ENCODE peak calls at places on chromosomes 7 and 10, in ten cellular contexts. U is brain microvascular endothelial cell, R is neural crest cell, Y is MCF 10A, I is psoas muscle, E is uterus, X is astrocyte, N is natural killer cell, Z is CD14-positive monocyte, T is fibroblast of the aortic adventitia. V is an unnamed sample.
A peak's percentile ranks its signal among the peaks of the same experiment; 100 is the strongest.

GRCh38 chr7:157996359-157997079 is 591.1 kb downstream of the PTPRN2 start:
- DNase-seq in U (no peak), R (peak; percentile 26), Y (no peak), I (no peak), E (no peak), X (no peak), N (no peak), Z (peak; percentile 27), T (no peak), V (peak; percentile 72)

GRCh38 chr7:31058122-31058521 is 6.0 kb downstream of the ADCYAP1R1 start:
- DNase-seq in U (peak; percentile 12), R (no peak), Y (peak; percentile 34), I (no peak), E (no peak), X (peak; percentile 12), N (no peak), Z (no peak), T (no peak), V (no peak)

GRCh38 chr7:128830231-128831177 is at the start of gene FLNC:
- DNase-seq in U (peak; percentile 43), R (peak; percentile 34), Y (peak; percentile 21), I (peak; percentile 91), E (peak; percentile 75), X (peak; percentile 50), N (no peak), Z (peak; percentile 70), T (peak; percentile 62), V (peak; percentile 68)

GRCh38 chr7:50068026-50068425 is 25.0 kb downstream of the ZPBP start:
- DNase-seq in U (no peak), R (no peak), Y (peak; percentile 35), I (no peak), E (no peak), X (peak; percentile 4), N (no peak), Z (no peak), T (peak; percentile 7), V (no peak)

GRCh38 chr10:6603142-6604125 is 23.4 kb upstream of the PRKCQ start:
- DNase-seq in U (no peak), R (no peak), Y (no peak), I (no peak), E (no peak), X (no peak), N (no peak), Z (no peak), T (no peak), V (no peak)

GRCh38 chr10:131127610-131128009 is 183.9 kb downstream of the TCERG1L start:
- DNase-seq in U (no peak), R (no peak), Y (no peak), I (no peak), E (no peak), X (no peak), N (no peak), Z (peak; percentile 29), T (no peak), V (no peak)

GRCh38 chr7:55568613-55569268 is 3.6 kb downstream of the VOPP1 start:
- DNase-seq in U (no peak), R (no peak), Y (no peak), I (no peak), E (no peak), X (no peak), N (no peak), Z (no peak), T (peak; percentile 42), V (no peak)

GRCh38 chr7:100000239-100000638 is 15.2 kb upstream of the ZKSCAN1 start:
- DNase-seq in U (no peak), R (no peak), Y (no peak), I (no peak), E (no peak), X (no peak), N (no peak), Z (no peak), T (no peak), V (no peak)

GRCh38 chr10:31927597-31928530 is 767 bp downstream of the ARHGAP12 start:
- DNase-seq in U (no peak), R (peak; percentile 33), Y (peak; percentile 56), I (peak; percentile 77), E (peak; percentile 46), X (peak; percentile 43), N (peak; percentile 46), Z (peak; percentile 47), T (peak; percentile 56), V (peak; percentile 82)

GRCh38 chr7:156783864-156784263 is 109.1 kb downstream of the LMBR1 start:
- DNase-seq in U (no peak), R (no peak), Y (no peak), I (no peak), E (no peak), X (no peak), N (no peak), Z (no peak), T (peak; percentile 44), V (no peak)

GRCh38 chr10:86944031-86944419 is 13.4 kb downstream of the MMRN2 start:
- DNase-seq in U (no peak), R (no peak), Y (no peak), I (no peak), E (peak; percentile 2), X (no peak), N (no peak), Z (no peak), T (no peak), V (no peak)

GRCh38 chr7:86667732-86668131 is 24.0 kb downstream of the GRM3 start:
- DNase-seq in U (no peak), R (no peak), Y (peak; percentile 4), I (no peak), E (no peak), X (no peak), N (no peak), Z (no peak), T (no peak), V (peak; percentile 22)

GRCh38 chr7:108030536-108030935 is 27.6 kb upstream of the LAMB1 start:
- DNase-seq in U (peak; percentile 50), R (no peak), Y (no peak), I (no peak), E (no peak), X (no peak), N (no peak), Z (no peak), T (no peak), V (no peak)

GRCh38 chr7:157460721-157461120 is 123.9 kb downstream of the DNAJB6 start:
- DNase-seq in U (no peak), R (no peak), Y (no peak), I (no peak), E (no peak), X (no peak), N (no peak), Z (no peak), T (no peak), V (no peak)

GRCh38 chr7:140347218-140347617 is 51.1 kb downstream of the SLC37A3 start:
- DNase-seq in U (no peak), R (no peak), Y (no peak), I (no peak), E (no peak), X (no peak), N (no peak), Z (no peak), T (no peak), V (no peak)

GRCh38 chr7:140345426-140345825 is 52.9 kb downstream of the SLC37A3 start:
- DNase-seq in U (no peak), R (no peak), Y (no peak), I (no peak), E (no peak), X (no peak), N (no peak), Z (no peak), T (no peak), V (no peak)

GRCh38 chr7:140348161-140348849 is 50.0 kb downstream of the SLC37A3 start:
- DNase-seq in U (no peak), R (no peak), Y (no peak), I (no peak), E (peak; percentile 58), X (peak; percentile 84), N (no peak), Z (no peak), T (peak; percentile 55), V (no peak)

GRCh38 chr7:140342732-140343514 is 55.4 kb downstream of the SLC37A3 start:
- DNase-seq in U (peak; percentile 33), R (no peak), Y (peak; percentile 25), I (no peak), E (no peak), X (peak; percentile 3), N (no peak), Z (peak; percentile 81), T (peak; percentile 26), V (peak; percentile 47)
- TF ChIP-seq CTCF in U (peak; percentile 68), R (peak; percentile 56), Y (peak; percentile 20), I (peak; percentile 32), E (no peak), X (peak; percentile 28), N (no peak), Z (peak; percentile 88), T (peak; percentile 41), V (no peak)

GRCh38 chr7:39386718-39387117 is 179.5 kb upstream of the YAE1 start:
- DNase-seq in U (no peak), R (no peak), Y (no peak), I (no peak), E (no peak), X (no peak), N (no peak), Z (no peak), T (no peak), V (no peak)
- TF ChIP-seq CTCF in U (peak; percentile 6), R (no peak), Y (no peak), I (no peak), E (no peak), X (no peak), N (no peak), Z (no peak), T (no peak), V (no peak)

DNA sequence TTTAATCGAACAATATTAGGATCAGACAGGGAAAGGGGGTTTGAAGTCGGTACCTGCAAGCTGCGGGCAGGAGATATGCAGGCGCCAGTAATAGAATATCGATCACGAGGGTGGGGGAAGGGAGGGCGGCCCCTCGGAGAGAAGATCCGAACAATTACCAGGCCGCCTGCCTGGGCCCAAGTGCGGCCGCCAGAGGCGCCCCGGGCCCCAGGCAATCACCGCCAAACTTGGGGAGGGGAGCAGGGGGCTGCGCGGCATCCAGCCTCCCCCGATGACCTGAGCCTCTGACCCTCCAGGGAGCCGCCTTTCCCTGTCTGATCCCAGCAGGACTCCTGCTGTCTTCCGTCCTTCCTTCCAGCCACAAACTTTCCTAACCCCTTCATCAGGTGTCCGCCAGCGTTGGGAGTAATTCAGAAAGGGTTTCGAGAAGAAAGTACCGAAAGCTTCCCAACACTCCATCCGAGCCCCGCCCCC is 1.1 kb downstream of the NKX1-2 start:
- DNase-seq in U (no peak), R (no peak), Y (no peak), I (no peak), E (no peak), X (no peak), N (no peak), Z (no peak), T (no peak), V (peak; percentile 67)
- TF ChIP-seq CTCF in U (peak; percentile 31), R (peak; percentile 32), Y (no peak), I (no peak), E (no peak), X (no peak), N (no peak), Z (no peak), T (no peak), V (no peak)

DNA sequence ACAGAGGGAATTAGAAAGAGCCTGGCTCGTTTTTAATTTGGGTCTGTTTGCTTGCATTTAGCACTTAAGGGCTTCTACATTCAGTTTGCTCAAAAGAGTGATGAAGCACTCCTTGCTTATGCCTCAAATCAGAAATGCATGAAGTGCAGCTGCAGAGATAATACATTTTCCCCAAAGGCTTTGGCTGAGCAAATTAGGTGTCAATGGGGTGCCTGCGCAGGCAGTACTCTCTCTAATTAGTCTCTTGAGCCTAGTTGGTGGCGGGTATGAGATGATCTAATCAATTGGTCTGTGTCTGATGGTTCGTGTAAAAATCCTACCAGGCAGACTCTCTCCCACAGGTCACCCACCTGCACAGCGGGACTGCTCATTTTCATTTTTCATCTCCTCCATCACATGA is 62.5 kb upstream of the FZD1 start:
- DNase-seq in U (no peak), R (no peak), Y (no peak), I (no peak), E (no peak), X (no peak), N (no peak), Z (no peak), T (no peak), V (no peak)
- TF ChIP-seq CTCF in U (no peak), R (no peak), Y (no peak), I (no peak), E (no peak), X (no peak), N (no peak), Z (no peak), T (no peak), V (no peak)

V was measured in glutamatergic neuron.